ENCODE peak calls at places on chromosomes 7 and 10, in four cellular contexts. One of them, this sample, is unnamed.
A peak's percentile ranks its signal among the peaks of the same experiment; 100 is the strongest.

GRCh38 chr10:12466701-12467100 is 117.4 kb downstream of the CAMK1D start:
- DNase-seq in WTC11: no peak
- DNase-seq in K562: no peak
- DNase-seq in HCT116: no peak
- DNase-seq in this sample: no peak

GRCh38 chr7:27587429-27587828 is 75.3 kb downstream of the HIBADH start:
- DNase-seq in WTC11: no peak
- DNase-seq in K562: no peak
- DNase-seq in HCT116: no peak
- DNase-seq in this sample: no peak

GRCh38 chr10:124389613-124390361 is 28.9 kb downstream of the OAT start:
- DNase-seq in WTC11: no peak
- DNase-seq in K562: no peak
- DNase-seq in HCT116: no peak
- DNase-seq in this sample: no peak

GRCh38 chr10:29807407-29807806 is 172.6 kb upstream of the SVIL start:
- DNase-seq in WTC11: no peak
- DNase-seq in K562: no peak
- DNase-seq in HCT116: no peak
- DNase-seq in this sample: no peak

GRCh38 chr7:141665208-141666035 is 36.5 kb downstream of the DENND11 start:
- DNase-seq in WTC11: no peak
- DNase-seq in K562: peak; percentile 31
- DNase-seq in HCT116: no peak
- DNase-seq in this sample: no peak

GRCh38 chr7:36448781-36449379 is 59.2 kb downstream of the ANLN start:
- DNase-seq in WTC11: no peak
- DNase-seq in K562: no peak
- DNase-seq in HCT116: no peak
- DNase-seq in this sample: no peak

GRCh38 chr10:45817912-45818311 is 29.4 kb downstream of the AGAP4 start:
- DNase-seq in WTC11: no peak
- DNase-seq in K562: no peak
- DNase-seq in HCT116: no peak
- DNase-seq in this sample: no peak

GRCh38 chr10:31242902-31243301 is 76.1 kb upstream of the ZEB1 start:
- DNase-seq in WTC11: no peak
- DNase-seq in K562: peak; percentile 78
- DNase-seq in HCT116: peak; percentile 86
- DNase-seq in this sample: no peak

GRCh38 chr10:17781856-17782255 is 27.3 kb upstream of the MRC1 start:
- DNase-seq in WTC11: no peak
- DNase-seq in K562: peak; percentile 18
- DNase-seq in HCT116: no peak
- DNase-seq in this sample: no peak

GRCh38 chr7:158028290-158028941 is 559.2 kb downstream of the PTPRN2 start:
- DNase-seq in WTC11: no peak
- DNase-seq in K562: no peak
- DNase-seq in HCT116: no peak
- DNase-seq in this sample: no peak

GRCh38 chr7:130921391-130922180 is 187.6 kb upstream of the KLF14 start:
- DNase-seq in WTC11: no peak
- DNase-seq in K562: no peak
- DNase-seq in HCT116: no peak
- DNase-seq in this sample: no peak

GRCh38 chr7:95099101-95099500 is 191.7 kb downstream of the PPP1R9A start:
- DNase-seq in WTC11: no peak
- DNase-seq in K562: no peak
- DNase-seq in HCT116: no peak
- DNase-seq in this sample: no peak

GRCh38 chr7:5237286-5237685 is 45.5 kb upstream of the SLC29A4 start:
- DNase-seq in WTC11: no peak
- DNase-seq in K562: no peak
- DNase-seq in HCT116: no peak
- DNase-seq in this sample: no peak

GRCh38 chr10:9331583-9332008 is 1277.1 kb downstream of the GATA3 start:
- DNase-seq in WTC11: no peak
- DNase-seq in K562: peak; percentile 53
- DNase-seq in HCT116: peak; percentile 19
- DNase-seq in this sample: peak; percentile 27

GRCh38 chr10:106705576-106706526 is 458.7 kb downstream of the SORCS1 start:
- DNase-seq in WTC11: peak; percentile 68
- DNase-seq in K562: peak; percentile 71
- DNase-seq in HCT116: peak; percentile 10
- DNase-seq in this sample: peak; percentile 75

GRCh38 chr10:85648279-85648754 is 718.3 kb downstream of the GRID1 start:
- DNase-seq in WTC11: no peak
- DNase-seq in K562: no peak
- DNase-seq in HCT116: no peak
- DNase-seq in this sample: no peak

DNA sequence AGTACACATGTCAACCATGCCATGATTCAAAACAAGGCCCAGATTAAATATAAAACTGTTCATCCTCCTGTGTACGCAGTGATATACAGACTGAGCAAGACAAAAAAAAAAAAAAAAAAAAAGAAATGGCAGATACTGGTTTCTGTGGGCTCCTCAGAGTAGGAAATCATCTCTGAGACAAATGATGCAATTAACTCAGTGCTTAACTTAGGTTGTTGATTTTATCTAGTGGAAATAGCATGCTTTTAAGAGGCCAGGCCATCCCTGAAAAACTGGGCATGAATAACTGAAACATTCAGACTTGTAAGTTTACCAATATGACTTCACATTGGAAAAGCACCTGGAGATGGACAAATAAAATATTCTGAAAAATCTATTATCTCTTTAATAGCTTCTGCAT is 69.0 kb downstream of the DKK1 start:
- DNase-seq in WTC11: no peak
- DNase-seq in K562: no peak
- DNase-seq in HCT116: no peak
- DNase-seq in this sample: no peak
- TF ChIP-seq SP1 in WTC11: no peak
- TF ChIP-seq SP1 in K562: no peak
- TF ChIP-seq SP1 in HCT116: no peak
- TF ChIP-seq SP1 in this sample: no peak

DNA sequence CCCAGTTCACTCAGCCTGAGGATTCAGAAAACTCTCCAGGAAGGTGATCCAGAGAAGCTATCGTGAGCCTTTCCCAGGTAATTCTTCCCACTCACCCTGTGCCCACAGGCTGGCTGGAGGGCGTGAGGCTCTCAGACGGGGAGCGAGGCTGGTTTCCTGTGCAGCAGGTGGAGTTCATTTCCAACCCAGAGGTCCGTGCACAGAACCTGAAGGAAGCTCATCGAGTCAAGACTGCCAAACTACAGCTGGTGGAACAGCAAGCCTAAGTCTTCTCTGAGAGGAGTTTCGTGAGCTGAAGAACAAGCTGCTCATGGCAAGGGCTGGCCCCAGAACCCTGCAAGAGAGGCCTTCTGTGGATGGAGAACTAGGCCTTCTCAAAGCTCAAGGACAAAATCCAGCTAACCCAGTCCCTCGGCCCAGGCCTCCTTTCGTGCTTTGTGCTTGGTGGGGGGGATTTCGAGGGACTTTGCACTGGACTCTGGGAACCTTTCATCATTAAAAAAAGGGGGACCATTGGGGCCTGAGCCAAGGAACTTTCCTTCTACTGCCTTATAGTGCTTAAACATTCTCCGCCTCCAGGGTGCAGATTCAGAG is 23.6 kb downstream of the NOBOX start:
- DNase-seq in WTC11: no peak
- DNase-seq in K562: no peak
- DNase-seq in HCT116: no peak
- DNase-seq in this sample: no peak
- TF ChIP-seq SP1 in WTC11: no peak
- TF ChIP-seq SP1 in K562: no peak
- TF ChIP-seq SP1 in HCT116: no peak
- TF ChIP-seq SP1 in this sample: no peak

DNA sequence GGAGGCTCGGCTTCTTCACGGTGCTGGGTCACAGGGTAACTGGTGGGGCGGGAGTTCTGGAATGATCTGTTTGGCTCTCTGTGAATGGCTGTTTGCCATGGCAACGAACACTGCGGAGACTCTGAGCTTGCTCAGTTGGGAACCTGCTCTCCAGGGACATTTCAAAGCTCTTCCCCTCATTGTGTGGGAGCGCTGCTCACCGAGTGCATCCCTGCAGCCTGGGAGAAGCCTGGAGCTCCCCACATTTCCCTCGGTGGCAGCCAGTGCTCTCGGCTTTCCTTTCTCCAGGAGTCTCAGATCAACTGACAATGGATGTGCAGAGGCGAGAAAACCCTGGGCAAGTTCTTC is 57.6 kb upstream of the CACUL1 start:
- DNase-seq in WTC11: no peak
- DNase-seq in K562: no peak
- DNase-seq in HCT116: no peak
- DNase-seq in this sample: no peak
- TF ChIP-seq SP1 in WTC11: no peak
- TF ChIP-seq SP1 in K562: no peak
- TF ChIP-seq SP1 in HCT116: no peak
- TF ChIP-seq SP1 in this sample: no peak

GRCh38 chr7:150994141-150994837 is 3.5 kb downstream of the NOS3 start:
- DNase-seq in WTC11: no peak
- DNase-seq in K562: peak; percentile 98
- DNase-seq in HCT116: no peak
- DNase-seq in this sample: no peak
- TF ChIP-seq SP1 in WTC11: no peak
- TF ChIP-seq SP1 in K562: no peak
- TF ChIP-seq SP1 in HCT116: no peak
- TF ChIP-seq SP1 in this sample: no peak

GRCh38 chr7:73615886-73616285 is 8.4 kb downstream of the MLXIPL start:
- DNase-seq in WTC11: no peak
- DNase-seq in K562: no peak
- DNase-seq in HCT116: no peak
- DNase-seq in this sample: no peak

GRCh38 chr7:73613954-73614735 is 10.2 kb downstream of the MLXIPL start:
- DNase-seq in WTC11: no peak
- DNase-seq in K562: no peak
- DNase-seq in HCT116: no peak
- DNase-seq in this sample: no peak

GRCh38 chr7:73611017-73611555 is 13.2 kb downstream of the MLXIPL start:
- DNase-seq in WTC11: no peak
- DNase-seq in K562: no peak
- DNase-seq in HCT116: no peak
- DNase-seq in this sample: no peak

GRCh38 chr7:73610105-73610504 is 14.2 kb downstream of the MLXIPL start:
- DNase-seq in WTC11: no peak
- DNase-seq in K562: no peak
- DNase-seq in HCT116: no peak
- DNase-seq in this sample: no peak

DNA sequence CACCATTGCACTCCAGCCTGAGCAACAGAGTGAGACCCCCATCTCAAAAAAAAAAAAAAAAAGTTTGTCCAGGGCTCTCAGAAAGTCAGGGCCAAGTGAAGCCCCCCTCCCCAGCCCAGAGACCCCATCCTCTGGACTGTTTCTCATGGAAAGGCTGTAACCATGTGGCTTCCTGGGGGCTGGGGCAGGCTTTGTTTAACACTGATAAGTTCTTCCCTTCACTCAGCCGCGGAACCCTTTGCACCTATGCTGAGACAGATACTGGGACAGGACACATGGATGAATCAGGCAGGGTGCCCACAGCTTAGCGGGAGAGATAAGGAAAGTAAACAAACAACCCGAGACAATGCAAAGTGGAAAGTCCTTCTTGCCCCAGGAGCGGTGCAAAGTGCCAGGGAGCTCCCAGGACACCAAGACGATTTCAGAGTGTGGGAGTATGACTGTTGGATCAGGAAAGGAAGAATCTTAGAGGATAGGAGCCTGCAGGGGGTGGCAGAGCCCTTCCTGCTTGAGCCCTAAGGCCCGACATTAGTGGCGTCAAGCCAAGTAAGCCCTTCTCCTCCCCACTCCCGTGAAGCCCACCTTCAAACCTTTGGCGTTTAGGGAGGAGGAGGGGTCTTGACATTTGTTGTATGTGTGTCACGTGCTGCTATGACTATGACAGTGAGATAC is 11.6 kb downstream of the MLXIPL start:
- DNase-seq in WTC11: no peak
- DNase-seq in K562: peak; percentile 94
- DNase-seq in HCT116: no peak
- DNase-seq in this sample: no peak
- TF ChIP-seq SP1 in WTC11: no peak
- TF ChIP-seq SP1 in K562: peak; percentile 43
- TF ChIP-seq SP1 in HCT116: no peak
- TF ChIP-seq SP1 in this sample: no peak

GRCh38 chr10:83165164-83165563 is 974.1 kb upstream of the GHITM start:
- DNase-seq in WTC11: no peak
- DNase-seq in K562: no peak
- DNase-seq in HCT116: no peak
- DNase-seq in this sample: no peak
- TF ChIP-seq SP1 in WTC11: no peak
- TF ChIP-seq SP1 in K562: no peak
- TF ChIP-seq SP1 in HCT116: no peak
- TF ChIP-seq SP1 in this sample: no peak

GRCh38 chr10:114767101-114767588 is 54.4 kb upstream of the FHIP2A start:
- DNase-seq in WTC11: no peak
- DNase-seq in K562: no peak
- DNase-seq in HCT116: no peak
- DNase-seq in this sample: no peak
- TF ChIP-seq SP1 in WTC11: no peak
- TF ChIP-seq SP1 in K562: no peak
- TF ChIP-seq SP1 in HCT116: no peak
- TF ChIP-seq SP1 in this sample: no peak

GRCh38 chr7:113440173-113440572 is 321.8 kb upstream of the SMIM30 start:
- DNase-seq in WTC11: no peak
- DNase-seq in K562: no peak
- DNase-seq in HCT116: no peak
- DNase-seq in this sample: no peak

GRCh38 chr7:113444281-113444680 is 325.9 kb upstream of the SMIM30 start:
- DNase-seq in WTC11: no peak
- DNase-seq in K562: no peak
- DNase-seq in HCT116: no peak
- DNase-seq in this sample: no peak
- TF ChIP-seq SP1 in WTC11: no peak
- TF ChIP-seq SP1 in K562: no peak
- TF ChIP-seq SP1 in HCT116: no peak
- TF ChIP-seq SP1 in this sample: no peak